ENCODE peak calls at places on chromosomes 2 and 18, in nine cellular contexts. J, P, V, K, D, B, U, E and S are unnamed samples.

GRCh38 chr2:182220318-182220717 is 206.5 kb downstream of the PDE1A start:
- DNase-seq in J (no peak), D (no peak), P (no peak), K (no peak), E (no peak), B (no peak), U (no peak), V (no peak), S (no peak)

GRCh38 chr2:31238906-31239841 is 5.2 kb downstream of the EHD3 start:
- DNase-seq in U (no peak), E (no peak), P (no peak), V (no peak), J (no peak), D (no peak), B (no peak), K (no peak), S (no peak)

GRCh38 chr2:223563462-223563861 is 38.7 kb downstream of the SCG2 start:
- DNase-seq in E (peak; percentile 69), V (peak; percentile 83), K (peak; percentile 94), J (peak; percentile 85), D (peak; percentile 49), B (peak; percentile 79), U (peak; percentile 82), P (no peak), S (peak; percentile 94)

GRCh38 chr2:72937356-72937669 is 20.0 kb downstream of the EMX1 start:
- DNase-seq in B (no peak), P (no peak), J (no peak), U (no peak), V (no peak), K (peak; percentile 29), E (no peak), D (no peak), S (no peak)

GRCh38 chr2:226902041-226902972 is 66.5 kb downstream of the RHBDD1 start:
- DNase-seq in P (no peak), K (no peak), U (no peak), D (peak; percentile 32), J (peak; percentile 30), E (no peak), V (no peak), B (no peak), S (peak; percentile 27)

GRCh38 chr2:100818606-100819364 is 1.2 kb upstream of the NPAS2 start:
- DNase-seq in K (peak; percentile 45), B (peak; percentile 62), P (no peak), J (peak; percentile 91), U (peak; percentile 62), E (peak; percentile 78), D (peak; percentile 80), V (peak; percentile 78), S (peak; percentile 73)

GRCh38 chr18:49094979-49095632 is 144.3 kb upstream of the SMAD7 start:
- DNase-seq in K (peak; percentile 88), E (no peak), P (no peak), U (no peak), V (peak; percentile 82), J (peak; percentile 92), D (peak; percentile 92), B (peak; percentile 70), S (peak; percentile 94)

GRCh38 chr2:101949304-101949703 is 42.5 kb upstream of the IL1R2 start:
- DNase-seq in B (no peak), P (no peak), U (no peak), E (no peak), J (peak; percentile 21), K (peak; percentile 40), V (no peak), D (no peak), S (peak; percentile 58)

GRCh38 chr18:3448845-3449701 is 899 bp upstream of the TGIF1 start:
- DNase-seq in D (peak; percentile 92), P (peak; percentile 62), V (peak; percentile 96), U (no peak), E (peak; percentile 91), K (peak; percentile 94), B (peak; percentile 88), J (peak; percentile 94), S (peak; percentile 94)

GRCh38 chr2:233871432-233871831 is 3.2 kb upstream of the MSL3B start:
- DNase-seq in B (no peak), E (no peak), V (no peak), P (no peak), D (no peak), K (no peak), U (no peak), J (no peak), S (no peak)

GRCh38 chr2:233862261-233862768 is 5.9 kb downstream of the MSL3B start:
- DNase-seq in E (no peak), K (no peak), J (no peak), U (no peak), B (no peak), V (no peak), P (no peak), D (no peak), S (no peak)

GRCh38 chr2:233866479-233866878 is 1.7 kb downstream of the MSL3B start:
- DNase-seq in V (no peak), E (no peak), J (no peak), B (no peak), D (no peak), U (no peak), K (no peak), P (no peak), S (no peak)

GRCh38 chr2:233867993-233868532 is at the start of gene MSL3B:
- DNase-seq in K (peak; percentile 37), E (no peak), P (peak; percentile 47), J (peak; percentile 66), U (peak; percentile 64), V (peak; percentile 55), D (peak; percentile 52), B (peak; percentile 12), S (peak; percentile 50)

DNA sequence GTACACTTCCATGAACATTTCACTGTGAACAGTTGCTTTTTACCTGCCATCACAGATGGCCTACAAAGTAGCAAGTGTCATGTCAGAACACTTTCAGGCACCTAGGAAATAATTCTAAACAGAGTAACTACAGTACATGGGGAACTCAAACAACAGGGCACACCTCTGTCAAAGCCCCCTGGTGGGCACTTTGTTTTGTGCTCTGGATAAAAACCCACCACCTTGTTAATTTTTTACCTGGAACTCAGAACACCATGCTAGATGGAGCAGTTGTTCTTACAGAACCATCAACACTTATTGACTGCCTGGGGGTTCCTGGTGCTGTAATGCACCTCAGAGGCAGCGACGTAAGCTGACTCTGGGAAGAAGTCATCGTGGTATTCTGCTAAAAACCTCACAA is 2.3 kb downstream of the MSL3B start:
- DNase-seq in D (no peak), P (no peak), E (peak; percentile 43), K (no peak), U (no peak), J (no peak), B (no peak), V (no peak), S (no peak)
- TF ChIP-seq CTCF in D (no peak), P (no peak), E (peak; percentile 35), K (peak; percentile 12), U (no peak), J (no peak), B (peak; percentile 44), V (peak; percentile 6), S (peak; percentile 5)

GRCh38 chr2:68935471-68935870 is 17.2 kb downstream of the GKN2 start:
- DNase-seq in E (no peak), V (no peak), P (no peak), U (no peak), D (no peak), J (no peak), K (no peak), B (no peak), S (no peak)
- H3K4me3 ChIP-seq in E (no peak overlapping the region), V (no peak overlapping the region), P (no peak overlapping the region), U (no peak overlapping the region), D (no peak overlapping the region), J (no peak overlapping the region), K (no peak overlapping the region), B (no peak overlapping the region), S (no peak overlapping the region)

GRCh38 chr2:209147981-209148380 is 275.9 kb upstream of the MAP2 start:
- DNase-seq in V (no peak), B (no peak), U (no peak), P (no peak), D (no peak), K (peak; percentile 29), J (no peak), E (no peak), S (no peak)
- TF ChIP-seq CTCF in V (no peak), B (no peak), U (no peak), P (no peak), D (no peak), K (no peak), J (no peak), E (no peak), S (no peak)

GRCh38 chr18:10242922-10243680 is 211.3 kb upstream of the APCDD1 start:
- DNase-seq in U (no peak), E (no peak), B (no peak), J (no peak), D (no peak), V (no peak), P (no peak), K (peak; percentile 70), S (no peak)
- H3K4me3 ChIP-seq in U (no peak overlapping the region), E (no peak overlapping the region), B (no peak overlapping the region), J (no peak overlapping the region), D (no peak overlapping the region), V (no peak overlapping the region), P (no peak overlapping the region), K (no peak overlapping the region), S (no peak overlapping the region)